ENCODE peak calls at places on chromosomes 7 and 10, in nine cellular contexts. One of them, this sample, is unnamed. For H3K9me3, the result is how much of the 10 kb centered on the place peaks cover.

GRCh38 chr7:99679032-99679399 is 780 bp downstream of the CYP3A5 start:
- DNase-seq in fibroblast of lung: peak
- DNase-seq in HCT116: peak
- DNase-seq in AG04450: no peak
- DNase-seq in CD8-positive, alpha-beta T cell: no peak
- DNase-seq in mucosa of descending colon: peak
- DNase-seq in stomach: peak
- DNase-seq in H1: no peak
- DNase-seq in upper lobe of left lung: no peak
- DNase-seq in this sample: peak

GRCh38 chr10:71084818-71085126 is 127.6 kb upstream of the UNC5B start:
- DNase-seq in upper lobe of left lung: peak
- DNase-seq in CD8-positive, alpha-beta T cell: no peak
- DNase-seq in stomach: no peak
- DNase-seq in AG04450: no peak
- DNase-seq in H1: no peak
- DNase-seq in mucosa of descending colon: no peak
- DNase-seq in fibroblast of lung: no peak
- DNase-seq in HCT116: no peak
- DNase-seq in this sample: no peak

GRCh38 chr10:19891429-19891828 is 75.2 kb downstream of the PLXDC2 start:
- DNase-seq in fibroblast of lung: no peak
- DNase-seq in upper lobe of left lung: no peak
- DNase-seq in mucosa of descending colon: no peak
- DNase-seq in CD8-positive, alpha-beta T cell: no peak
- DNase-seq in HCT116: no peak
- DNase-seq in stomach: no peak
- DNase-seq in AG04450: no peak
- DNase-seq in H1: no peak
- DNase-seq in this sample: no peak

GRCh38 chr7:108716783-108717182 is 147.1 kb downstream of the DNAJB9 start:
- DNase-seq in upper lobe of left lung: no peak
- DNase-seq in fibroblast of lung: peak
- DNase-seq in mucosa of descending colon: no peak
- DNase-seq in HCT116: no peak
- DNase-seq in CD8-positive, alpha-beta T cell: no peak
- DNase-seq in H1: no peak
- DNase-seq in AG04450: no peak
- DNase-seq in stomach: no peak
- DNase-seq in this sample: no peak

GRCh38 chr10:76382381-76382851 is 951.0 kb downstream of the LRMDA start:
- DNase-seq in stomach: no peak
- DNase-seq in H1: no peak
- DNase-seq in mucosa of descending colon: no peak
- DNase-seq in fibroblast of lung: peak
- DNase-seq in HCT116: no peak
- DNase-seq in CD8-positive, alpha-beta T cell: no peak
- DNase-seq in upper lobe of left lung: no peak
- DNase-seq in AG04450: peak
- DNase-seq in this sample: no peak

GRCh38 chr7:48161407-48162125 is 9.7 kb upstream of the ABCA13 start:
- DNase-seq in fibroblast of lung: no peak
- DNase-seq in AG04450: no peak
- DNase-seq in stomach: no peak
- DNase-seq in CD8-positive, alpha-beta T cell: no peak
- DNase-seq in upper lobe of left lung: no peak
- DNase-seq in H1: no peak
- DNase-seq in mucosa of descending colon: no peak
- DNase-seq in HCT116: no peak
- DNase-seq in this sample: no peak

GRCh38 chr10:68155615-68156205 is 46.4 kb downstream of the MYPN start:
- DNase-seq in H1: no peak
- DNase-seq in CD8-positive, alpha-beta T cell: no peak
- DNase-seq in stomach: no peak
- DNase-seq in fibroblast of lung: no peak
- DNase-seq in mucosa of descending colon: no peak
- DNase-seq in AG04450: no peak
- DNase-seq in upper lobe of left lung: no peak
- DNase-seq in HCT116: no peak
- DNase-seq in this sample: no peak

GRCh38 chr7:77427996-77428603 is 12.0 kb upstream of the GSAP start:
- DNase-seq in stomach: no peak
- DNase-seq in CD8-positive, alpha-beta T cell: no peak
- DNase-seq in mucosa of descending colon: peak
- DNase-seq in upper lobe of left lung: peak
- DNase-seq in HCT116: no peak
- DNase-seq in fibroblast of lung: peak
- DNase-seq in H1: no peak
- DNase-seq in AG04450: no peak
- DNase-seq in this sample: no peak

GRCh38 chr7:98223351-98223897 is 12.2 kb downstream of the BHLHA15 start:
- DNase-seq in stomach: no peak
- DNase-seq in HCT116: no peak
- DNase-seq in upper lobe of left lung: no peak
- DNase-seq in H1: no peak
- DNase-seq in CD8-positive, alpha-beta T cell: no peak
- DNase-seq in mucosa of descending colon: no peak
- DNase-seq in fibroblast of lung: no peak
- DNase-seq in AG04450: no peak
- DNase-seq in this sample: no peak

GRCh38 chr10:102476466-102477141 is 25.3 kb upstream of the C10orf95 start:
- DNase-seq in stomach: no peak
- DNase-seq in mucosa of descending colon: no peak
- DNase-seq in fibroblast of lung: no peak
- DNase-seq in H1: no peak
- DNase-seq in AG04450: no peak
- DNase-seq in upper lobe of left lung: peak
- DNase-seq in CD8-positive, alpha-beta T cell: no peak
- DNase-seq in HCT116: no peak
- DNase-seq in this sample: no peak

GRCh38 chr10:66591865-66592264 is 334.0 kb upstream of the LRRTM3 start:
- DNase-seq in stomach: no peak
- DNase-seq in AG04450: no peak
- DNase-seq in HCT116: no peak
- DNase-seq in mucosa of descending colon: no peak
- DNase-seq in H1: no peak
- DNase-seq in CD8-positive, alpha-beta T cell: no peak
- DNase-seq in fibroblast of lung: peak
- DNase-seq in upper lobe of left lung: no peak
- DNase-seq in this sample: no peak

GRCh38 chr10:123398180-123398591 is 244.0 kb downstream of the BUB3 start:
- DNase-seq in stomach: no peak
- DNase-seq in upper lobe of left lung: no peak
- DNase-seq in HCT116: no peak
- DNase-seq in CD8-positive, alpha-beta T cell: no peak
- DNase-seq in AG04450: no peak
- DNase-seq in fibroblast of lung: no peak
- DNase-seq in H1: no peak
- DNase-seq in mucosa of descending colon: no peak
- DNase-seq in this sample: no peak

GRCh38 chr10:904403-904802 is 27.1 kb downstream of the LARP4B start:
- DNase-seq in AG04450: no peak
- DNase-seq in HCT116: no peak
- DNase-seq in mucosa of descending colon: no peak
- DNase-seq in CD8-positive, alpha-beta T cell: no peak
- DNase-seq in H1: no peak
- DNase-seq in fibroblast of lung: no peak
- DNase-seq in stomach: no peak
- DNase-seq in upper lobe of left lung: no peak
- DNase-seq in this sample: no peak

GRCh38 chr7:157989611-157990010 is 598.0 kb downstream of the PTPRN2 start:
- DNase-seq in H1: no peak
- DNase-seq in mucosa of descending colon: no peak
- DNase-seq in HCT116: no peak
- DNase-seq in CD8-positive, alpha-beta T cell: no peak
- DNase-seq in stomach: no peak
- DNase-seq in AG04450: no peak
- DNase-seq in fibroblast of lung: no peak
- DNase-seq in upper lobe of left lung: no peak
- DNase-seq in this sample: no peak

GRCh38 chr7:157990226-157990877 is 597.3 kb downstream of the PTPRN2 start:
- DNase-seq in mucosa of descending colon: no peak
- DNase-seq in upper lobe of left lung: no peak
- DNase-seq in fibroblast of lung: no peak
- DNase-seq in HCT116: no peak
- DNase-seq in stomach: no peak
- DNase-seq in H1: no peak
- DNase-seq in CD8-positive, alpha-beta T cell: no peak
- DNase-seq in AG04450: no peak
- DNase-seq in this sample: no peak

GRCh38 chr7:157986051-157986450 is 601.6 kb downstream of the PTPRN2 start:
- DNase-seq in H1: no peak
- DNase-seq in mucosa of descending colon: no peak
- DNase-seq in stomach: no peak
- DNase-seq in CD8-positive, alpha-beta T cell: no peak
- DNase-seq in fibroblast of lung: no peak
- DNase-seq in AG04450: no peak
- DNase-seq in HCT116: no peak
- DNase-seq in upper lobe of left lung: no peak
- DNase-seq in this sample: no peak

GRCh38 chr7:157985636-157986035 is 602.0 kb downstream of the PTPRN2 start:
- DNase-seq in upper lobe of left lung: no peak
- DNase-seq in CD8-positive, alpha-beta T cell: no peak
- DNase-seq in fibroblast of lung: no peak
- DNase-seq in AG04450: no peak
- DNase-seq in stomach: no peak
- DNase-seq in H1: no peak
- DNase-seq in HCT116: no peak
- DNase-seq in mucosa of descending colon: no peak
- DNase-seq in this sample: no peak

DNA sequence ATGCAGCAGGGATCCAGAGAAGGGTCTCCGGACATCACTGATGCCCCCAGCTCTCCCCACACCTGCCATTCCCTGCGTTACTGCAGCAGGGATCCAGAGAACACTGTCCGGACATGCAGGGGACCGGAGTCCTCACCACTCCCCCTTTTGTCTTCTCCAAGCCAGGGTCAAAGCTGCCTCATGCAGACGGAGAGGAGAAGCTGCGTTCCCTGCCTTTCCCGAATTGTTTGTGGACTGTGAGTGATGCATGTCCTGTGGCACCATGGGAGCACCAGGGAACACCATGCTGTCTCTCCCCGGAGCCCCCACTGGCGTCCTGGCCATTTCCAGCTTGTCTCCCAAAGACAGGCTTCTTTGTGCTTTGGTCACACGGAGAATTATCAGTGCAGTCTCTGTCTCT is 599.7 kb downstream of the PTPRN2 start:
- DNase-seq in fibroblast of lung: no peak
- DNase-seq in H1: no peak
- DNase-seq in CD8-positive, alpha-beta T cell: no peak
- DNase-seq in HCT116: no peak
- DNase-seq in upper lobe of left lung: no peak
- DNase-seq in AG04450: no peak
- DNase-seq in stomach: no peak
- DNase-seq in mucosa of descending colon: no peak
- DNase-seq in this sample: no peak
- H3K9me3 ChIP-seq in fibroblast of lung: under half
- H3K9me3 ChIP-seq in H1: under half
- H3K9me3 ChIP-seq in CD8-positive, alpha-beta T cell: under half
- H3K9me3 ChIP-seq in HCT116: under half
- H3K9me3 ChIP-seq in upper lobe of left lung: under half
- H3K9me3 ChIP-seq in AG04450: half or more
- H3K9me3 ChIP-seq in stomach: under half
- H3K9me3 ChIP-seq in mucosa of descending colon: under half
- H3K9me3 ChIP-seq in this sample: under half

DNA sequence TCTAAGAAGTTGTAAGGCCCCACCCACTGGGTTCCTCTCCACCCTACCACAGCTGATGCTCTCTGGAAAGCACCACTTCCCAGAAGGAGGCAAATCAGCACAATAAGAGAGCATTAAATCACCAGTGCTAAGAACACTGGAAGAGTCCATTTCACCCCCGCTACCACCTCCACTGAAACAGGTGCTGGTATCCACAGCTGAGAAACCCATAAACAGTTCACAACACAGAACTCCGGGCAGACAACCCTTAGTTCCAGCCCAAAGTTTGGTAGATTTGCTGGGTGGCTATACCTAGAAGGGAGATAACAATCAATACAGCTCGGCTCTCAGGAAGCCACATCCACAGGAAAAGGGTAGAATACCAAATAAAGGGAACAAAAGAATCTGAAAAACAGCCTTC is 34.1 kb downstream of the ZNF680 start:
- DNase-seq in AG04450: no peak
- DNase-seq in upper lobe of left lung: no peak
- DNase-seq in H1: no peak
- DNase-seq in HCT116: no peak
- DNase-seq in fibroblast of lung: no peak
- DNase-seq in stomach: no peak
- DNase-seq in mucosa of descending colon: no peak
- DNase-seq in CD8-positive, alpha-beta T cell: no peak
- DNase-seq in this sample: no peak
- H3K9me3 ChIP-seq in AG04450: under half
- H3K9me3 ChIP-seq in upper lobe of left lung: under half
- H3K9me3 ChIP-seq in H1: under half
- H3K9me3 ChIP-seq in HCT116: under half
- H3K9me3 ChIP-seq in fibroblast of lung: under half
- H3K9me3 ChIP-seq in stomach: half or more
- H3K9me3 ChIP-seq in mucosa of descending colon: half or more
- H3K9me3 ChIP-seq in CD8-positive, alpha-beta T cell: under half
- H3K9me3 ChIP-seq in this sample: under half

DNA sequence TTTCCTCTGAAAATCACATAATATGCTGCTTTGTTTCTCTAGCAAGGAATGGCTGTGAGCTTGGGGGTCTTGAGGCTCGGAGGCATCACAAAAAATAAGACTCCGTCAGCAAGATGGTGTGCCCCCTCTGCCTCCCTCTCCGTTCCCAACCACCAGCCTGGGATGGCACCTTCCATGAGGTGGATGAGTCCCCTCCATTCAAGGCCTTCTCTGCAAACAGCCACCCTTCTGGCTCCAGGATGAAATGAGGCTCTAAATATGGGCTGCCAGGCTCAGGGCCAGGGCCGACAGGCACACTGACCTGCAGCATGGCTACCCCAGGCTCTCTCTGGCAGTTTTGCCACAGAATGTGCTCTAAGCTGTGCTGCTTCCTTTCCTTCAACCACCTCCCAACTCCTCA is 521.5 kb downstream of the PTPRN2 start:
- DNase-seq in upper lobe of left lung: no peak
- DNase-seq in AG04450: no peak
- DNase-seq in mucosa of descending colon: no peak
- DNase-seq in stomach: no peak
- DNase-seq in HCT116: no peak
- DNase-seq in fibroblast of lung: no peak
- DNase-seq in H1: no peak
- DNase-seq in CD8-positive, alpha-beta T cell: no peak
- DNase-seq in this sample: no peak
- H3K9me3 ChIP-seq in upper lobe of left lung: under half
- H3K9me3 ChIP-seq in AG04450: half or more
- H3K9me3 ChIP-seq in mucosa of descending colon: under half
- H3K9me3 ChIP-seq in stomach: under half
- H3K9me3 ChIP-seq in HCT116: under half
- H3K9me3 ChIP-seq in fibroblast of lung: under half
- H3K9me3 ChIP-seq in H1: under half
- H3K9me3 ChIP-seq in CD8-positive, alpha-beta T cell: under half
- H3K9me3 ChIP-seq in this sample: under half

DNA sequence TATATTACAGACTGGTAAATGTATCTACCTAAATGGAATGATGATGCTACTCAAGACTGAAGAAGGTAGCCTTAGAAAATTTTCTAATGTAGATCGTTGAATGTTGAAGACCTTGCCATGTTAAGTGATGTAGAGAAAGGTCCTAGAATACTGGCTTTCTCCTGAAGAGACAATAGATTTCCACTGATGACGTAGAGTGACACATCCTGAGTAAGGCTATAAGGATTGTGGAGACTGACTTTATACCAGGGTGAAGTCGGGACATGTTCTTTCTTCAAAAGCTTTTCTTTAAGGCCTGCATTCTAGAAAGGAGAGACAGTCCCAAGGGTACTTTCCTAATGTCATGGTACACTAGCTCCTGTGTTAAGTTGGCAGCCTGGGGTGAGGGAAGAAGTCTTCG is 58.6 kb downstream of the PCDH15 start:
- DNase-seq in stomach: no peak
- DNase-seq in fibroblast of lung: no peak
- DNase-seq in H1: no peak
- DNase-seq in HCT116: no peak
- DNase-seq in mucosa of descending colon: no peak
- DNase-seq in CD8-positive, alpha-beta T cell: no peak
- DNase-seq in AG04450: no peak
- DNase-seq in upper lobe of left lung: no peak
- DNase-seq in this sample: no peak
- H3K9me3 ChIP-seq in stomach: under half
- H3K9me3 ChIP-seq in fibroblast of lung: under half
- H3K9me3 ChIP-seq in H1: under half
- H3K9me3 ChIP-seq in HCT116: under half
- H3K9me3 ChIP-seq in mucosa of descending colon: under half
- H3K9me3 ChIP-seq in CD8-positive, alpha-beta T cell: under half
- H3K9me3 ChIP-seq in AG04450: under half
- H3K9me3 ChIP-seq in upper lobe of left lung: under half
- H3K9me3 ChIP-seq in this sample: under half